ENCODE peak calls at places on chromosome 13, in nine cellular contexts. O, F, E, I, K, U, R, D and C are unnamed samples.
A peak's percentile ranks its signal among the peaks of the same experiment; 100 is the strongest.

GRCh38 chr13:52454459-52454824 is 836 bp upstream of the CKAP2 start:
- DNase-seq in U (no peak), O (no peak), F (no peak), K (peak; percentile 13), I (no peak), R (no peak), D (no peak), E (peak; percentile 59), C (no peak)

GRCh38 chr13:78607409-78608253 is 4.3 kb upstream of the POU4F1 start:
- DNase-seq in D (peak; percentile 58), F (no peak), E (peak; percentile 87), U (no peak), O (no peak), I (no peak), K (no peak), R (no peak), C (no peak)

GRCh38 chr13:84917252-84917878 is 881.9 kb downstream of the SLITRK6 start:
- DNase-seq in K (peak; percentile 3), I (no peak), O (no peak), F (no peak), D (no peak), U (no peak), E (no peak), R (no peak), C (peak; percentile 17)

GRCh38 chr13:111359930-111360329 is 39.5 kb downstream of the TEX29 start:
- DNase-seq in E (peak; percentile 63), U (no peak), O (no peak), R (no peak), I (no peak), D (no peak), K (no peak), F (no peak), C (no peak)

GRCh38 chr13:49023441-49023840 is 47.7 kb downstream of the FNDC3A start:
- DNase-seq in U (peak; percentile 18), F (peak; percentile 48), D (no peak), I (no peak), K (peak; percentile 49), R (no peak), O (no peak), E (no peak), C (peak; percentile 32)

GRCh38 chr13:74930402-74931165 is 551.4 kb downstream of the TBC1D4 start:
- DNase-seq in I (no peak), E (no peak), D (no peak), R (no peak), F (peak; percentile 70), K (peak; percentile 26), O (no peak), U (peak; percentile 51), C (peak; percentile 84)

GRCh38 chr13:18998389-18998788 is 183.2 kb downstream of the TUBA3C start:
- DNase-seq in I (no peak), R (no peak), E (no peak), F (no peak), O (no peak), K (no peak), D (no peak), U (no peak), C (no peak)

GRCh38 chr13:105991622-105992254 is 543.7 kb downstream of the EFNB2 start:
- DNase-seq in U (peak; percentile 81), K (peak; percentile 41), D (no peak), E (no peak), R (no peak), F (no peak), I (no peak), O (no peak), C (peak; percentile 66)

DNA sequence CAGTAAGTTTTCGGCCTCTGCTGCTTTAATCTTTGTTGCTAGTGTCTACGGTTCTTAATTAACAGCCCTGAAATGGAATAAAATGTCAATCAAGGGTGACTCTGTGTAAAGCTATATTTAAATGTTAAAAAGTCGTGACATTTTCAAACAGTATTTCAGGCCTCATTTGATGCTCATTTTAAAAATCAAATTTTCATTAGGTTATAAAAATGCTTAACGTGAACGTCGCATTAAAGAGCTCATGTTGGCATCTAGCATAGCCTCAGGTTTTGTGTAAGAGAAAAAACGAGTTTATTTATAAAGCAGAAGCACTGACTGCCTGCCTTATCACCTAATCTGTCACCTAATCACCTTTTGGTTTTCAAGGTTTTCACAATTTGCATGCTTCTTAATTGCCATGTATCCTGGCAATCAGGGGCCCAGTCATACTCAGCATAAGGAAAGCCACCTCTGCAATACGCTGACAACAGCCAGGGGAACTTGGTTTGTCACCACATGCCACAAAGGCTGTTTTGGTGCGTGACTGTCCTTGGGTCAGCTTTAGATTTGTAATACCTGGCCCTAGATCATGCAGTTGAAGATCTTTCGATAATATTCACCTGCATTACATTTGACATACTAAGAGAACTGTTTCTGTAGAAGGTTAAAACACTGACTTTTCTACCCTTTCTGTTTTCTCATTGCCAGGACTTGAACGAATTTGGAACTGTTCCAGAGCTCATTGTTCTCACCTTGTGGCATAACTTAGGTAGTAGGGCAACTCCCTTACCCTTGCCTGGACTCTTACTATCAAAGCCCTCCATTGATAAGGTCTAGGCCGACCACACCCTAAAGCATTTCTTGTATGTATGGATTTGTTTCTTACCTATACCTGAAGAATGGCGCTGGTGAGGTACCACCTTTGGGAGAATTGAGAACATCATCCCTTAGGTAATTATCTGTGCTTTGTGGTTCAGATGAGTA is 112.5 kb downstream of the TEX26 start:
- DNase-seq in U (no peak), F (no peak), I (no peak), D (no peak), E (peak; percentile 53), R (no peak), O (no peak), K (no peak), C (no peak)
- TF ChIP-seq CTCF in U (peak; percentile 2), F (no peak), I (no peak), D (no peak), E (no peak), R (no peak), O (no peak), K (no peak), C (no peak)

GRCh38 chr13:98556417-98556816 is 20.5 kb downstream of the STK24 start:
- DNase-seq in D (no peak), R (no peak), I (no peak), O (no peak), F (no peak), U (no peak), E (no peak), K (no peak), C (no peak)
- H3K4me3 ChIP-seq in D (no peak overlapping the region), R (no peak overlapping the region), I (no peak overlapping the region), O (no peak overlapping the region), F (no peak overlapping the region), U (no peak overlapping the region), E (no peak overlapping the region), K (no peak overlapping the region), C (no peak overlapping the region)

DNA sequence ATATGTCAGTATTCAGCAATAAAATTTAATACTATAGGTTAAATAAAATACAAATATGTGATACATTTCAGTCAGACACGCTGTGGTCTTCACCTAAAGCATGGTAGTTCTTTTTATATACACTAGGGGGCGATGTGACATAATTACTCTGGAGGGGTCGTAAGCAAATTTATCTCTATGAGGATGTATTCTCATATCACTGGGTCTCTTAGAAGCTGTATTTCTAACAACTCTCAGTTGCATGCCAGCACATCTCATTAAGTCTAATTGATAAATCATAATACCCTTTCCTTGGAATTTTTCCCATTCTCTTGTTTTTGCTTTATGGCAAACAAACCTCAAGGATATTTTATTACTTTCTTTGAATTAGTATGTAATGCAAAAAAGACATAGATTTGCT is 3.9 kb upstream of the PCDH17 start:
- DNase-seq in E (no peak), U (no peak), F (no peak), K (peak; percentile 8), R (no peak), O (no peak), I (no peak), D (no peak), C (peak; percentile 53)
- TF ChIP-seq CTCF in E (peak; percentile 90), U (peak; percentile 44), F (peak; percentile 58), K (peak; percentile 52), R (peak; percentile 52), O (peak; percentile 29), I (peak; percentile 42), D (peak; percentile 72), C (peak; percentile 57)

GRCh38 chr13:27919934-27920676 is at the start of gene PDX1:
- DNase-seq in O (peak; percentile 15), K (no peak), F (no peak), U (no peak), E (peak; percentile 90), I (no peak), R (no peak), D (peak; percentile 95), C (no peak)
- H3K4me3 ChIP-seq in O (peak within 1 kb of the TSS; percentile 49), K (peak within 1 kb of the TSS; percentile 15), F (no peak within 1 kb of the TSS), U (no peak within 1 kb of the TSS), E (peak within 1 kb of the TSS; percentile 49), I (peak within 1 kb of the TSS; percentile 67), R (peak within 1 kb of the TSS; percentile 45), D (peak within 1 kb of the TSS; percentile 77), C (peak within 1 kb of the TSS; percentile 25)

DNA sequence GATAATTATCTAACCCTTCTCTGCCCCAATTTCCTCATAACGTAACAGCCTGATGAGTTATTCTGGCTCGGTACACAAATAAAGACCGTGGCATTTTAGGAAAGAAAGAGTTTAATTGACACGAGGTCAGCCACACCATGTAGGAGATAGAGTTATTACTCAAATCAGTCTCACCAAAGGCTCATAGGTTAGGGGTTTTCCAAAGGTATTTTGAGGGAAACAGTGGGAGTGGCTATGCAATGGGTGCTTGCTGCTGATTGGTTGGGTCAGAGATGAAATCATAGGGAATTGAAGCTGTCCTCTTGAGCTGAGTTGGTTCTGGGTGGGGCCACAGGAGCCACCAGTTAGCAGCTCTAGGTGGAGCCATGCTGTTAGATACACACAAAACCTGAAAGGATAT is 137.5 kb downstream of the FREM2 start:
- DNase-seq in D (no peak), U (no peak), E (peak; percentile 64), K (no peak), O (no peak), I (no peak), R (no peak), F (no peak), C (no peak)
- TF ChIP-seq CTCF in D (no peak), U (no peak), E (no peak), K (no peak), O (no peak), I (no peak), R (no peak), F (no peak), C (no peak)

GRCh38 chr13:24023073-24023472 is 125.8 kb upstream of the C1QTNF9B start:
- DNase-seq in I (no peak), U (no peak), D (no peak), E (no peak), O (no peak), K (no peak), R (no peak), F (no peak), C (no peak)
- H3K4me3 ChIP-seq in I (no peak overlapping the region), U (no peak overlapping the region), D (no peak overlapping the region), E (no peak overlapping the region), O (no peak overlapping the region), K (no peak overlapping the region), R (no peak overlapping the region), F (no peak overlapping the region), C (no peak overlapping the region)

GRCh38 chr13:25571237-25571636 is 199.5 kb downstream of the ATP8A2 start:
- DNase-seq in D (no peak), R (no peak), I (no peak), F (no peak), O (no peak), K (no peak), U (no peak), E (no peak), C (no peak)
- TF ChIP-seq CTCF in D (no peak), R (no peak), I (no peak), F (no peak), O (no peak), K (no peak), U (peak; percentile 38), E (peak; percentile 70), C (no peak)

GRCh38 chr13:114281351-114282142 is at the start of gene UPF3A:
- DNase-seq in R (peak; percentile 79), F (peak; percentile 44), D (peak; percentile 94), O (peak; percentile 91), E (peak; percentile 98), U (peak; percentile 79), K (peak; percentile 96), I (peak; percentile 66), C (peak; percentile 95)
- H3K4me3 ChIP-seq in R (peak within 1 kb of the TSS; percentile 62), F (peak within 1 kb of the TSS; percentile 83), D (peak within 1 kb of the TSS; percentile 68), O (peak within 1 kb of the TSS; percentile 66), E (peak within 1 kb of the TSS; percentile 99), U (peak within 1 kb of the TSS; percentile 76), K (peak within 1 kb of the TSS; percentile 82), I (peak within 1 kb of the TSS; percentile 93), C (peak within 1 kb of the TSS; percentile 74)